ENCODE peak calls at places on chromosome 16, in nine cellular contexts. O is esophagus muscularis mucosa, G is lower lobe of right lung, S is GM13976, B is kidney, L is foreskin keratinocyte, T is left ventricle myocardium inferior, D is colonic mucosa, Q is mucosa of descending colon. W is an unnamed sample.

GRCh38 chr16:47037396-47037745 is 63.9 kb upstream of the DNAJA2 start:
- DNase-seq in O (no peak), G (no peak), S (peak; percentile 66), B (peak; percentile 79), L (no peak), T (peak; percentile 37), D (peak; percentile 32), Q (peak; percentile 32), W (no peak)

GRCh38 chr16:85425061-85425662 is 188.0 kb upstream of the GSE1 start:
- DNase-seq in O (no peak), G (peak; percentile 31), S (no peak), B (peak; percentile 41), L (no peak), T (peak; percentile 8), D (peak; percentile 24), Q (peak; percentile 16), W (no peak)

GRCh38 chr16:30949655-30950515 is 1.0 kb downstream of the ORAI3 start:
- DNase-seq in O (peak; percentile 95), G (peak; percentile 86), S (peak; percentile 71), B (peak; percentile 95), L (peak; percentile 93), T (peak; percentile 87), D (peak; percentile 90), Q (peak; percentile 80), W (peak; percentile 81)

GRCh38 chr16:4570688-4571321 is 14.7 kb downstream of the C16orf96 start:
- DNase-seq in O (no peak), G (no peak), S (no peak), B (no peak), L (no peak), T (no peak), D (no peak), Q (no peak), W (no peak)

GRCh38 chr16:54285414-54286066 is 1.0 kb downstream of the IRX3 start:
- DNase-seq in O (no peak), G (no peak), S (no peak), B (peak; percentile 87), L (no peak), T (peak; percentile 51), D (no peak), Q (no peak), W (no peak)

GRCh38 chr16:31874354-31875111 is 926 bp downstream of the ZNF267 start:
- DNase-seq in O (no peak), G (no peak), S (peak; percentile 52), B (no peak), L (no peak), T (no peak), D (peak; percentile 49), Q (peak; percentile 29), W (no peak)

GRCh38 chr16:89759742-89760366 is 38.5 kb downstream of the ZNF276 start:
- DNase-seq in O (no peak), G (no peak), S (no peak), B (no peak), L (no peak), T (no peak), D (no peak), Q (no peak), W (no peak)

GRCh38 chr16:66082424-66082823 is 284.1 kb upstream of the CDH5 start:
- DNase-seq in O (no peak), G (no peak), S (no peak), B (no peak), L (no peak), T (no peak), D (no peak), Q (no peak), W (no peak)

GRCh38 chr16:15899538-15900100 is 11.2 kb upstream of the CEP20 start:
- DNase-seq in O (no peak), G (peak; percentile 53), S (peak; percentile 52), B (peak; percentile 75), L (peak; percentile 97), T (no peak), D (peak; percentile 45), Q (peak; percentile 31), W (peak; percentile 36)

GRCh38 chr16:20781697-20782096 is 17.9 kb downstream of the ACSM3 start:
- DNase-seq in O (peak; percentile 8), G (no peak), S (no peak), B (no peak), L (no peak), T (no peak), D (no peak), Q (no peak), W (no peak)

GRCh38 chr16:49652441-49653175 is 203.3 kb downstream of the ZNF423 start:
- DNase-seq in O (no peak), G (peak; percentile 39), S (no peak), B (no peak), L (no peak), T (peak; percentile 67), D (peak; percentile 26), Q (peak; percentile 21), W (peak; percentile 70)

GRCh38 chr16:89341697-89342694 is 124.5 kb downstream of the ZNF778 start:
- DNase-seq in O (no peak), G (peak; percentile 47), S (no peak), B (peak; percentile 73), L (no peak), T (no peak), D (no peak), Q (no peak), W (no peak)

GRCh38 chr16:85286066-85286712 is 173.9 kb upstream of the CIBAR2 start:
- DNase-seq in O (no peak), G (no peak), S (no peak), B (no peak), L (no peak), T (peak; percentile 72), D (peak; percentile 44), Q (no peak), W (peak; percentile 41)

GRCh38 chr16:13552062-13552959 is 367.6 kb upstream of the ERCC4 start:
- DNase-seq in O (peak; percentile 75), G (no peak), S (no peak), B (no peak), L (no peak), T (no peak), D (no peak), Q (no peak), W (no peak)

GRCh38 chr16:57893217-57893558 is 77.7 kb downstream of the CNGB1 start:
- DNase-seq in O (no peak), G (no peak), S (no peak), B (no peak), L (no peak), T (no peak), D (no peak), Q (no peak), W (no peak)

GRCh38 chr16:57892041-57892440 is 78.9 kb downstream of the CNGB1 start:
- DNase-seq in O (no peak), G (no peak), S (no peak), B (no peak), L (no peak), T (no peak), D (no peak), Q (no peak), W (peak; percentile 86)

GRCh38 chr16:57894390-57895080 is 76.4 kb downstream of the CNGB1 start:
- DNase-seq in O (no peak), G (no peak), S (no peak), B (no peak), L (no peak), T (no peak), D (no peak), Q (no peak), W (no peak)

GRCh38 chr16:57892447-57893096 is 78.4 kb downstream of the CNGB1 start:
- DNase-seq in O (no peak), G (peak; percentile 68), S (no peak), B (no peak), L (no peak), T (no peak), D (peak; percentile 46), Q (peak; percentile 32), W (no peak)

DNA sequence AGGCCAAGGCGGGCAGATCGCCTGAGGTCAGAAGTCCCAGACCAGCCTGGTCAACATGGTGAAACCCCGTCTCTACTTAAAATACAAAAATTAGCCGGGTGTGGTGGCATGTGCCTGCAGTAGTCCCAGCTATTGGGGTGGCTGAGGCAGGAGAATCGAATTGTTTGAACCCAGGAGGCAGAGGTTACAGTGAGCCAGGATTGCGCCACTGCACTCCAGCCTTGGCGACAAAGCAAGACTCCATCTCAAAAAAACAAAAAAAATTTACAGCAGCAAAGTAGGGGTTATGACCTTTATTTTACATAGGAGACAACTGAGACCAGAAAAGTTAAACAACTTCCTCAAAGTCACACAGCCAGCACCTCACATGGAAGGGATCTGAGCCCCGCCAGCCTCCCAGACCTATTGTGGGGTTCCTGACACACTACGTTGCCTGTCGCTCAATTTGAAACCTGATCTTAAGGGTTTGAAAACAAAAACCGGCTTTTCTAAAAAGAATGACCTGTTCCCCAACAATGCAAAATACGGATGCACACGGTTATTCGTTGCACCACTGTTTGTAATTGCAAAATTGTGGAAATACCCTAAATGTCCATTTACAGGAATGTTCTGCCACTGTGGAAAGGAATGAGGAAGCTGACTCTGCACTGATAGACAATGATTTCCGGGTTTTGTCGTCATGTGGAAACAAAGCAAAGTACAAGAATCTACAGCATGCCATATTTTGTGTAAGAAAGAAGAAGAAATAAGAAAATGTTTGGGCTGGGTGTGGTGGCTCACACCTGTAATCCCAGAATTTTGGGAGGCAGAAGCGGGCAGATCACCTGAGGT is 77.2 kb downstream of the CNGB1 start:
- DNase-seq in O (no peak), G (peak; percentile 70), S (no peak), B (no peak), L (peak; percentile 99), T (no peak), D (peak; percentile 44), Q (peak; percentile 47), W (peak; percentile 54)
- TF ChIP-seq CTCF in O (no peak), G (no peak), S (no peak), B (no peak), L (no peak), T (no peak), D (no peak), Q (no peak), W (no peak)

GRCh38 chr16:78505544-78506371 is 406.3 kb downstream of the WWOX start:
- DNase-seq in O (no peak), G (peak; percentile 52), S (no peak), B (peak; percentile 95), L (no peak), T (peak; percentile 71), D (peak; percentile 61), Q (peak; percentile 49), W (no peak)
- TF ChIP-seq CTCF in O (no peak), G (peak; percentile 33), S (no peak), B (peak; percentile 13), L (no peak), T (peak; percentile 55), D (no peak), Q (no peak), W (peak; percentile 27)

GRCh38 chr16:56874800-56875199 is 9.8 kb downstream of the SLC12A3 start:
- DNase-seq in O (no peak), G (no peak), S (no peak), B (no peak), L (no peak), T (no peak), D (no peak), Q (no peak), W (no peak)
- TF ChIP-seq CTCF in O (no peak), G (no peak), S (no peak), B (no peak), L (no peak), T (no peak), D (no peak), Q (no peak), W (no peak)

GRCh38 chr16:51049678-51050378 is 101.2 kb downstream of the SALL1 start:
- DNase-seq in O (no peak), G (no peak), S (no peak), B (no peak), L (no peak), T (no peak), D (no peak), Q (no peak), W (no peak)
- TF ChIP-seq CTCF in O (no peak), G (no peak), S (no peak), B (no peak), L (peak; percentile 9), T (no peak), D (no peak), Q (no peak), W (no peak)

W was measured in AG09319.